ENCODE peak calls at places on chromosomes 5 and 9, in nine cellular contexts. K is Caco-2, O is IMR-90, A is HepG2, H is BE2C, D is transverse colon, C is neuronal stem cell, E is NT2/D1, G is BJ. M is an unnamed sample. For H3K36me3, the result is how much of the 10 kb centered on the place peaks cover.

GRCh38 chr5:97100486-97100885 is 41.9 kb downstream of the LIX1 start:
- DNase-seq in K (no peak), H (no peak), E (no peak), A (no peak), D (no peak), C (no peak), O (peak), G (no peak), M (no peak)

GRCh38 chr5:135208555-135209494 is 174.8 kb upstream of the PITX1 start:
- DNase-seq in K (no peak), E (peak), G (peak), C (no peak), O (peak), D (peak), H (peak), A (peak), M (no peak)

GRCh38 chr9:136143215-136144001 is 24.7 kb upstream of the TMEM250 start:
- DNase-seq in E (peak), A (peak), G (no peak), O (peak), K (peak), H (peak), C (no peak), D (no peak), M (peak)

GRCh38 chr5:54659651-54660050 is 142.1 kb downstream of the SNX18 start:
- DNase-seq in O (peak), C (no peak), H (no peak), A (no peak), G (no peak), K (no peak), E (no peak), D (no peak), M (no peak)

GRCh38 chr5:132419517-132420468 is 50.3 kb downstream of the SLC22A5 start:
- DNase-seq in K (peak), O (peak), E (peak), H (peak), A (peak), C (peak), D (peak), G (no peak), M (no peak)

GRCh38 chr5:107486489-107486888 is 184.2 kb downstream of the EFNA5 start:
- DNase-seq in A (no peak), O (peak), H (no peak), C (no peak), G (no peak), K (no peak), D (no peak), E (no peak), M (no peak)

GRCh38 chr5:39446231-39446630 is 21.5 kb upstream of the DAB2 start:
- DNase-seq in D (no peak), O (no peak), A (no peak), K (no peak), E (no peak), C (no peak), H (no peak), G (no peak), M (no peak)

GRCh38 chr9:1042466-1042865 is 7.7 kb upstream of the DMRT2 start:
- DNase-seq in G (no peak), A (no peak), C (peak), D (peak), O (no peak), E (no peak), K (no peak), H (no peak), M (no peak)

GRCh38 chr5:4883388-4883787 is 256.7 kb upstream of the ADAMTS16 start:
- DNase-seq in D (no peak), G (no peak), C (no peak), O (no peak), E (no peak), K (no peak), H (no peak), A (no peak), M (no peak)

GRCh38 chr5:82221020-82221419 is 57.1 kb downstream of the RPS23 start:
- DNase-seq in H (no peak), A (no peak), K (no peak), C (no peak), G (no peak), D (no peak), E (no peak), O (no peak), M (no peak)

GRCh38 chr5:143775258-143775657 is 36.7 kb upstream of the HMHB1 start:
- DNase-seq in D (no peak), E (no peak), H (no peak), A (no peak), O (peak), G (no peak), C (no peak), K (no peak), M (no peak)

GRCh38 chr9:123637596-123637939 is 281.6 kb downstream of the CRB2 start:
- DNase-seq in K (no peak), O (peak), C (no peak), A (no peak), H (no peak), E (no peak), G (peak), D (no peak), M (no peak)

GRCh38 chr9:85466834-85467233 is 274.9 kb downstream of the AGTPBP1 start:
- DNase-seq in K (no peak), A (no peak), C (no peak), H (no peak), D (no peak), E (no peak), G (no peak), O (no peak), M (no peak)

GRCh38 chr5:168827636-168828035 is 248.5 kb upstream of the PANK3 start:
- DNase-seq in H (no peak), G (no peak), C (no peak), E (no peak), O (no peak), D (no peak), K (no peak), A (no peak), M (peak)

GRCh38 chr5:88854769-88855168 is 28.2 kb downstream of the MEF2C start:
- DNase-seq in C (no peak), D (no peak), O (no peak), K (no peak), A (no peak), E (no peak), G (no peak), H (no peak), M (no peak)

GRCh38 chr5:157471709-157472108 is 11.7 kb downstream of the NIPAL4 start:
- DNase-seq in H (peak), G (no peak), A (peak), K (peak), E (peak), C (no peak), O (peak), D (no peak), M (no peak)

GRCh38 chr5:36928947-36929346 is 52.4 kb downstream of the NIPBL start:
- DNase-seq in D (no peak), E (no peak), G (peak), H (no peak), C (no peak), O (peak), A (no peak), K (no peak), M (no peak)

GRCh38 chr9:33452828-33453271 is 5.5 kb upstream of the AQP3 start:
- DNase-seq in E (peak), K (peak), H (peak), D (peak), A (peak), C (peak), G (no peak), O (peak), M (peak)

GRCh38 chr5:130002183-130002582 is 97.9 kb downstream of the CHSY3 start:
- DNase-seq in H (no peak), O (no peak), E (no peak), K (no peak), G (no peak), C (no peak), A (no peak), D (no peak), M (no peak)

GRCh38 chr5:178201221-178201926 is 3.0 kb upstream of the HNRNPAB start:
- DNase-seq in C (no peak), G (no peak), O (peak), D (no peak), E (no peak), K (no peak), H (no peak), A (no peak), M (no peak)

GRCh38 chr5:64952961-64953360 is 184.2 kb downstream of the CWC27 start:
- DNase-seq in A (no peak), D (no peak), H (no peak), O (no peak), C (no peak), K (no peak), G (no peak), E (no peak), M (no peak)

GRCh38 chr9:98084396-98084795 is 27.9 kb downstream of the NANS start:
- DNase-seq in H (no peak), A (no peak), O (no peak), G (no peak), D (peak), E (no peak), K (no peak), C (no peak), M (no peak)
- H3K36me3 ChIP-seq in H (half or more), A (under half), O (under half), G (under half), D (under half), E (half or more), K (under half), C (under half), M (under half)

DNA sequence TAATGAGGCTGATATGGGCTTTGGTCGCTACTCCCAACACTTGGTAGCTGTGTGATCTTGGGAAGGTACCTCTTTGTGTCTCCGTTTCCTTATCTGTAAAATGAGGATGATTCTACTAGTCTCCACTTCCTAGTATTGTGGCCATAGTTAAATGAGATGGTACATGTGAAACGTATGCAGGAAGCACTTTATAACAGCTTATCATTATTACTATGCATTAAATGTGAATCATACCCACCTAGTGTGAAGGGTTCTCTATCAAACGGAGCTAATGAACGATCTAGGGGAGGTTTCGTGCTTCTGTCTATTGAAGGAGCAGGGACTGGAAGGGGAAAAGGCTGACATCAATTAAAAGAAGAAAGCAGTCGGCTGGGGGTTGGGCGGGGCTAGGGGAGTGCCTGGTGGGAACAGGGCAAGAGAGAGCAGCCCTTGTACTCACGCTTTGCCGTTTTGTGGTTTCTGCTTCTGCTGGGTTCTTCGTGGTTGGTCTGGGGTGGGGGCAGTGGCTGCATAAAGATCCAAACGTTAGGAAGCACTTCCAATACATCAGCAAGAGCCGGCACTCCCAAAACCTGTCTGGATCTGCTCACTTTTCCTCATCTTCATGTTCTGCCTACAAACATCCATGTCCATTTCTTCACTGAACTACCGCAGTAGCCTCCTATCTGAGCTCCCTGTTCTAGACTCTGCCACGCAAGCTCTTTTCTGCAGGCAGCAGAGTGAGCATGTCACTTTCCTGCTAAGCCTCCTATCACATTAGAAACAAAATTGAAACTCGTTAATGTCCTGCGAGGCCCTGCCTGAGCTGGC is 30.8 kb downstream of the LCP2 start:
- DNase-seq in C (no peak), A (no peak), H (no peak), K (no peak), O (no peak), G (no peak), E (no peak), D (no peak), M (no peak)
- H3K36me3 ChIP-seq in C (under half), A (under half), H (under half), K (under half), O (under half), G (under half), E (under half), D (under half), M (under half)

DNA sequence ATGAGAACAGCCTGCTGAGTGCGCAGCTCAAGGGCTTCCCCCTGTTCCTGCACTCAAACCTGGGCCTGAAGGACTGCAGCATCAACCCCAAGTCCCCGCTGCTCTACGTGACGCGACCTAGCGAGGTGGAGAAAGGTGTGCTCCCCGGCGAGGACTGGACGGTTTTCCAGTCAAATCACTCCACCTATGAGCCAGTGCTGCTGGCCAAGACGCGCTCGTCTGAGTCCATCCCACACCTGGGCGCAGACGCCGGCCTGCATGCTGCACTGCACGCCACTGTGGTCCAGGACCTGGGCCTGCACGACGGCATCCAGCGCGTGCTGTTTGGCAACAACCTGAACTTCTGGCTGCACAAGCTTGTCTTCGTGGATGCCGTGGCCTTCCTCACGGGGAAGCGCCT is 19.9 kb downstream of the NDST1 start:
- DNase-seq in A (no peak), H (no peak), C (no peak), G (no peak), D (no peak), O (no peak), K (no peak), E (no peak), M (no peak)
- H3K36me3 ChIP-seq in A (under half), H (under half), C (half or more), G (under half), D (under half), O (under half), K (under half), E (half or more), M (under half)

DNA sequence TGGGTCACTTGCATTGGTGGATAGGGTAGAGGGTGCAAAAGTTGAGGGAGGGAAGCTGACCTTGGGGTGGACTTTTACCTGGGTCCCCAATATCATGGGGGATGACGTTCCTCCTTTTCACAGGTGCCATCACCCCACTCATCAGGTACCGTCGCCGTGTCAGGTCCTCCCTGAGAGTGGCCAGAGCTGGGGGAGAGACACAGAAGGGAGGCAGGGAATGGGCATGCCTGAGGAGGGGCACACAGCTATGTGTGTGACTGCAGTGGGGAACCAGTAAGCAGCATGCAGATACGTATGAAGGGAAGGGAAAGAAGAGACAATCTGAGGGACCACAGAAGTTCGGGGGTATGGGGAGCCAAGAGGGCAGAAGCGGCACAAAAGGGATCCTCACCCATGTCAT is 6.5 kb downstream of the CREB3 start:
- DNase-seq in D (no peak), K (no peak), C (no peak), O (no peak), H (no peak), E (no peak), A (no peak), G (no peak), M (no peak)
- H3K36me3 ChIP-seq in D (half or more), K (under half), C (half or more), O (half or more), H (half or more), E (half or more), A (under half), G (half or more), M (half or more)

M was measured in iPS DF 6.9.